ENCODE peak calls at places on chromosomes 5 and 9, in six cellular contexts. One of them, this sample, is unnamed.

GRCh38 chr9:134709512-134710270 is 68.1 kb downstream of the COL5A1 start:
- DNase-seq in kidney tubule cell: no peak
- DNase-seq in HCEC 1CT: no peak
- DNase-seq in C1 segment of cervical spinal cord: no peak
- DNase-seq in midbrain: no peak
- DNase-seq in HEK293T: no peak
- DNase-seq in this sample: peak; percentile 56

GRCh38 chr5:61026004-61026403 is 81.0 kb downstream of the NDUFAF2 start:
- DNase-seq in midbrain: no peak
- DNase-seq in kidney tubule cell: no peak
- DNase-seq in C1 segment of cervical spinal cord: no peak
- DNase-seq in HCEC 1CT: no peak
- DNase-seq in HEK293T: no peak
- DNase-seq in this sample: no peak

GRCh38 chr5:5667136-5667554 is 244.7 kb downstream of the ICE1 start:
- DNase-seq in midbrain: no peak
- DNase-seq in HEK293T: no peak
- DNase-seq in C1 segment of cervical spinal cord: no peak
- DNase-seq in HCEC 1CT: no peak
- DNase-seq in kidney tubule cell: no peak
- DNase-seq in this sample: no peak

GRCh38 chr5:173753307-173754168 is 134.6 kb upstream of the CPEB4 start:
- DNase-seq in midbrain: peak; percentile 7
- DNase-seq in HEK293T: peak; percentile 90
- DNase-seq in C1 segment of cervical spinal cord: no peak
- DNase-seq in kidney tubule cell: peak; percentile 30
- DNase-seq in HCEC 1CT: no peak
- DNase-seq in this sample: no peak

GRCh38 chr5:168064933-168065622 is 226.4 kb upstream of the WWC1 start:
- DNase-seq in HCEC 1CT: no peak
- DNase-seq in kidney tubule cell: peak; percentile 19
- DNase-seq in midbrain: no peak
- DNase-seq in C1 segment of cervical spinal cord: no peak
- DNase-seq in HEK293T: no peak
- DNase-seq in this sample: no peak

GRCh38 chr5:179261301-179262125 is 83.7 kb downstream of the ADAMTS2 start:
- DNase-seq in HEK293T: no peak
- DNase-seq in kidney tubule cell: no peak
- DNase-seq in midbrain: peak; percentile 15
- DNase-seq in C1 segment of cervical spinal cord: no peak
- DNase-seq in HCEC 1CT: peak; percentile 23
- DNase-seq in this sample: no peak

GRCh38 chr5:76351176-76351575 is 51.9 kb upstream of the IQGAP2 start:
- DNase-seq in C1 segment of cervical spinal cord: no peak
- DNase-seq in HEK293T: no peak
- DNase-seq in midbrain: no peak
- DNase-seq in kidney tubule cell: no peak
- DNase-seq in HCEC 1CT: no peak
- DNase-seq in this sample: no peak

GRCh38 chr5:62922191-62922590 is 343.6 kb downstream of the LRRC70 start:
- DNase-seq in HCEC 1CT: no peak
- DNase-seq in midbrain: no peak
- DNase-seq in kidney tubule cell: peak; percentile 57
- DNase-seq in HEK293T: no peak
- DNase-seq in C1 segment of cervical spinal cord: no peak
- DNase-seq in this sample: no peak

GRCh38 chr5:124172389-124173003 is 573.9 kb downstream of the ZNF608 start:
- DNase-seq in midbrain: no peak
- DNase-seq in HCEC 1CT: no peak
- DNase-seq in kidney tubule cell: no peak
- DNase-seq in HEK293T: no peak
- DNase-seq in C1 segment of cervical spinal cord: no peak
- DNase-seq in this sample: no peak

GRCh38 chr5:157820593-157821252 is 38.2 kb downstream of the CLINT1 start:
- DNase-seq in C1 segment of cervical spinal cord: no peak
- DNase-seq in HCEC 1CT: peak; percentile 53
- DNase-seq in HEK293T: peak; percentile 15
- DNase-seq in kidney tubule cell: peak; percentile 38
- DNase-seq in midbrain: peak; percentile 38
- DNase-seq in this sample: no peak

GRCh38 chr5:96384353-96384752 is 48.7 kb downstream of the PCSK1 start:
- DNase-seq in kidney tubule cell: peak; percentile 94
- DNase-seq in C1 segment of cervical spinal cord: peak; percentile 60
- DNase-seq in HEK293T: no peak
- DNase-seq in midbrain: no peak
- DNase-seq in HCEC 1CT: peak; percentile 79
- DNase-seq in this sample: no peak

GRCh38 chr5:43219120-43219519 is 27.1 kb downstream of the NIM1K start:
- DNase-seq in HCEC 1CT: no peak
- DNase-seq in HEK293T: no peak
- DNase-seq in midbrain: no peak
- DNase-seq in C1 segment of cervical spinal cord: no peak
- DNase-seq in kidney tubule cell: no peak
- DNase-seq in this sample: no peak

GRCh38 chr9:132752877-132753592 is 82.8 kb downstream of the GTF3C4 start:
- DNase-seq in HEK293T: peak; percentile 21
- DNase-seq in kidney tubule cell: no peak
- DNase-seq in C1 segment of cervical spinal cord: no peak
- DNase-seq in HCEC 1CT: no peak
- DNase-seq in midbrain: no peak
- DNase-seq in this sample: no peak

GRCh38 chr5:38607930-38608545 is 51.6 kb upstream of the LIFR start:
- DNase-seq in C1 segment of cervical spinal cord: no peak
- DNase-seq in HCEC 1CT: peak; percentile 58
- DNase-seq in kidney tubule cell: no peak
- DNase-seq in midbrain: no peak
- DNase-seq in HEK293T: peak; percentile 26
- DNase-seq in this sample: no peak

GRCh38 chr5:170848033-170848432 is 13.8 kb upstream of the RANBP17 start:
- DNase-seq in midbrain: no peak
- DNase-seq in C1 segment of cervical spinal cord: no peak
- DNase-seq in kidney tubule cell: peak; percentile 11
- DNase-seq in HEK293T: no peak
- DNase-seq in HCEC 1CT: no peak
- DNase-seq in this sample: no peak

GRCh38 chr9:132546148-132547051 is 36.0 kb upstream of the BARHL1 start:
- DNase-seq in kidney tubule cell: peak; percentile 5
- DNase-seq in HEK293T: peak; percentile 70
- DNase-seq in C1 segment of cervical spinal cord: no peak
- DNase-seq in HCEC 1CT: peak; percentile 2
- DNase-seq in midbrain: peak; percentile 9
- DNase-seq in this sample: no peak

GRCh38 chr5:4011943-4012342 is 416.3 kb downstream of the IRX1 start:
- DNase-seq in HCEC 1CT: no peak
- DNase-seq in HEK293T: no peak
- DNase-seq in midbrain: no peak
- DNase-seq in C1 segment of cervical spinal cord: no peak
- DNase-seq in kidney tubule cell: no peak
- DNase-seq in this sample: no peak

GRCh38 chr5:124634228-124634819 is 112.1 kb downstream of the ZNF608 start:
- DNase-seq in HEK293T: no peak
- DNase-seq in kidney tubule cell: peak; percentile 46
- DNase-seq in HCEC 1CT: peak; percentile 73
- DNase-seq in midbrain: no peak
- DNase-seq in C1 segment of cervical spinal cord: no peak
- DNase-seq in this sample: no peak

GRCh38 chr9:112059145-112059979 is 115.7 kb downstream of the SUSD1 start:
- DNase-seq in HCEC 1CT: peak; percentile 95
- DNase-seq in HEK293T: no peak
- DNase-seq in C1 segment of cervical spinal cord: peak; percentile 64
- DNase-seq in kidney tubule cell: peak; percentile 98
- DNase-seq in midbrain: peak; percentile 26
- DNase-seq in this sample: no peak

GRCh38 chr5:39231705-39232525 is 12.6 kb upstream of the FYB1 start:
- DNase-seq in kidney tubule cell: peak; percentile 31
- DNase-seq in HCEC 1CT: peak; percentile 54
- DNase-seq in C1 segment of cervical spinal cord: no peak
- DNase-seq in HEK293T: no peak
- DNase-seq in midbrain: no peak
- DNase-seq in this sample: no peak